ENCODE peak calls at places on chromosome 3, in ten cellular contexts. U is BE2C, I is cardiac fibroblast, H is spleen, W is esophagus muscularis mucosa, Y is hepatocyte, D is right cardiac atrium, L is endothelial cell of umbilical vein, J is NB4, C is heart right ventricle. K is an unnamed sample.

GRCh38 chr3:147843331-147843730 is 434.2 kb downstream of the ZIC1 start:
- DNase-seq in D (no peak), I (peak; percentile 7), J (no peak), U (no peak), W (no peak), H (no peak), L (no peak), Y (no peak), C (no peak), K (peak; percentile 32)

GRCh38 chr3:172258616-172259015 is 189.6 kb downstream of the GHSR start:
- DNase-seq in Y (no peak), L (no peak), D (no peak), W (no peak), U (no peak), C (no peak), H (no peak), J (no peak), I (peak; percentile 39), K (no peak)

GRCh38 chr3:13115991-13116390 is 42.8 kb upstream of the IQSEC1 start:
- DNase-seq in L (no peak), W (no peak), I (no peak), C (no peak), Y (no peak), U (no peak), J (no peak), D (peak; percentile 33), H (peak; percentile 53), K (no peak)

GRCh38 chr3:58085616-58086015 is 77.4 kb downstream of the FLNB start:
- DNase-seq in H (no peak), J (no peak), W (no peak), C (no peak), U (no peak), L (no peak), D (no peak), I (no peak), Y (no peak), K (no peak)

GRCh38 chr3:108100906-108101305 is 10.1 kb upstream of the CD47 start:
- DNase-seq in Y (no peak), W (no peak), H (no peak), I (no peak), C (no peak), L (no peak), U (no peak), D (no peak), J (peak; percentile 70), K (no peak)

GRCh38 chr3:154334973-154335420 is 10.7 kb upstream of the DHX36 start:
- DNase-seq in J (peak; percentile 24), L (peak; percentile 63), I (peak; percentile 67), D (no peak), W (no peak), C (no peak), H (no peak), Y (peak; percentile 50), U (no peak), K (peak; percentile 56)

GRCh38 chr3:105343991-105344390 is 22.7 kb upstream of the ALCAM start:
- DNase-seq in H (no peak), J (no peak), W (no peak), U (no peak), I (no peak), D (no peak), C (no peak), Y (no peak), L (no peak), K (no peak)

GRCh38 chr3:197878427-197878826 is 71.6 kb upstream of the RPL35A start:
- DNase-seq in D (no peak), W (no peak), H (no peak), J (peak; percentile 90), C (no peak), Y (no peak), L (no peak), U (no peak), I (no peak), K (no peak)

GRCh38 chr3:87436781-87437543 is 160.6 kb upstream of the POU1F1 start:
- DNase-seq in D (no peak), Y (no peak), J (no peak), W (no peak), H (no peak), L (peak; percentile 30), C (no peak), I (peak; percentile 50), U (no peak), K (peak; percentile 5)

GRCh38 chr3:196093271-196094111 is 11.6 kb upstream of the TFRC start:
- DNase-seq in Y (peak; percentile 35), C (no peak), W (no peak), H (peak; percentile 61), J (peak; percentile 83), I (peak; percentile 49), L (no peak), U (no peak), D (no peak), K (no peak)

GRCh38 chr3:159831466-159831865 is 157.2 kb upstream of the IL12A start:
- DNase-seq in H (no peak), L (no peak), U (no peak), Y (no peak), W (no peak), J (no peak), C (no peak), D (no peak), I (no peak), K (no peak)
- H3K4me3 ChIP-seq in H (no peak overlapping the region), L (no peak overlapping the region), U (no peak overlapping the region), Y (no peak overlapping the region), W (no peak overlapping the region), J (no peak overlapping the region), C (no peak overlapping the region), D (no peak overlapping the region), I (no peak overlapping the region), K (no peak overlapping the region)

GRCh38 chr3:10504161-10505049 is 981 bp downstream of the ATP2B2 start:
- DNase-seq in Y (no peak), H (no peak), J (no peak), W (no peak), U (peak; percentile 14), D (no peak), C (no peak), I (no peak), L (no peak), K (no peak)
- H3K4me3 ChIP-seq in Y (no peak overlapping the region), H (no peak overlapping the region), J (no peak overlapping the region), W (peak overlapping the region; percentile 50), U (peak overlapping the region; percentile 59), D (no peak overlapping the region), C (no peak overlapping the region), I (no peak overlapping the region), L (no peak overlapping the region), K (no peak overlapping the region)

DNA sequence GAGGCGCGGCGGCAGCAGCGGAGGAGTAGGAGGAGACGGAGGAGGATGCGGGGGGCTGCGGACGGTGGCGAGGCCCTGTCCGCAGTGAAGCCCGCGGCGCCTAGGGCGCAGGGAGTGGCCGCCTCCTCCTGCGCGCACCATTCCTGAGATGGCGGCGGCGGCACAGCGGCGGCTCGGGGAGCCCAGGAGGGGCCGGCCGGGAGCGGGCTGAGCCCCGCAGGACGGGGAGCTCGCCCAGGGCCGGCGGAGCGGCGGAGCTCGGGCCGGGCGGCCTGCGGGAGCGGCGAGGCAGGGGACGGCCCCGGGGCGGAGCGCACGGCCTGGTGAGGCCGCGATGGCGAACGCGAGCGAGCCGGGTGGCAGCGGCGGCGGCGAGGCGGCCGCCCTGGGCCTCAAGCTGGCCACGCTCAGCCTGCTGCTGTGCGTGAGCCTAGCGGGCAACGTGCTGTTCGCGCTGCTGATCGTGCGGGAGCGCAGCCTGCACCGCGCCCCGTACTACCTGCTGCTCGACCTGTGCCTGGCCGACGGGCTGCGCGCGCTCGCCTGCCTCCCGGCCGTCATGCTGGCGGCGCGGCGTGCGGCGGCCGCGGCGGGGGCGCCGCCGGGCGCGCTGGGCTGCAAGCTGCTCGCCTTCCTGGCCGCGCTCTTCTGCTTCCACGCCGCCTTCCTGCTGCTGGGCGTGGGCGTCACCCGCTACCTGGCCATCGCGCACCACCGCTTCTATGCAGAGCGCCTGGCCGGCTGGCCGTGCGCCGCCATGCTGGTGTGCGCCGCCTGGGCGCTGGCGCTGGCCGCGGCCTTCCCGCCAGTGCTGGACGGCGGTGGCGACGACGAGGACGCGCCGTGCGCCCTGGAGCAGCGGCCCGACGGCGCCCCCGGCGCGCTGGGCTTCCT is at the start of gene GPR27:
- DNase-seq in U (peak; percentile 45), Y (peak; percentile 67), C (peak; percentile 20), I (peak; percentile 28), W (no peak), D (peak; percentile 60), H (peak; percentile 84), L (peak; percentile 48), J (peak; percentile 39), K (peak; percentile 54)
- H3K4me3 ChIP-seq in U (peak within 1 kb of the TSS; percentile 53), Y (peak within 1 kb of the TSS; percentile 29), C (peak within 1 kb of the TSS; percentile 49), I (no peak within 1 kb of the TSS), W (peak within 1 kb of the TSS; percentile 59), D (peak within 1 kb of the TSS; percentile 81), H (peak within 1 kb of the TSS; percentile 56), L (no peak within 1 kb of the TSS), J (no peak within 1 kb of the TSS), K (peak within 1 kb of the TSS; percentile 25)

GRCh38 chr3:71244153-71245051 is 339.1 kb downstream of the FOXP1 start:
- DNase-seq in D (no peak), L (no peak), J (no peak), W (no peak), I (peak; percentile 86), H (no peak), U (no peak), Y (no peak), C (no peak), K (no peak)
- H3K4me3 ChIP-seq in D (peak overlapping the region; percentile 47), L (no peak overlapping the region), J (no peak overlapping the region), W (peak overlapping the region; percentile 53), I (peak overlapping the region; percentile 4), H (no peak overlapping the region), U (no peak overlapping the region), Y (no peak overlapping the region), C (peak overlapping the region; percentile 45), K (no peak overlapping the region)

GRCh38 chr3:99872633-99873254 is 55.1 kb downstream of the CMSS1 start:
- DNase-seq in W (no peak), J (peak; percentile 4), U (no peak), L (peak; percentile 33), D (no peak), I (no peak), C (no peak), Y (no peak), H (no peak), K (no peak)
- H3K4me3 ChIP-seq in W (peak overlapping the region; percentile 69), J (no peak overlapping the region), U (no peak overlapping the region), L (no peak overlapping the region), D (peak overlapping the region; percentile 82), I (no peak overlapping the region), C (peak overlapping the region; percentile 68), Y (peak overlapping the region; percentile 36), H (peak overlapping the region; percentile 45), K (no peak overlapping the region)

GRCh38 chr3:46693897-46694235 is 387 bp upstream of the ALS2CL start:
- DNase-seq in J (no peak), H (peak; percentile 87), C (no peak), D (no peak), Y (peak; percentile 55), I (no peak), L (peak; percentile 16), W (no peak), U (no peak), K (no peak)
- H3K4me3 ChIP-seq in J (no peak overlapping the region), H (peak overlapping the region; percentile 64), C (peak overlapping the region; percentile 80), D (peak overlapping the region; percentile 57), Y (peak overlapping the region; percentile 82), I (peak overlapping the region; percentile 19), L (no peak overlapping the region), W (peak overlapping the region; percentile 66), U (no peak overlapping the region), K (peak overlapping the region; percentile 16)

K was measured in epithelial cell of esophagus.